ENCODE peak calls at places on chromosomes 7 and 10, in five cellular contexts. T is body of pancreas, X is heart right ventricle, Z is brain microvascular endothelial cell, O is HCT116. V is an unnamed sample.

GRCh38 chr7:134920026-134920758 is 66.1 kb upstream of the AGBL3 start:
- DNase-seq in Z (peak; percentile 43), T (no peak), O (no peak), X (no peak), V (no peak)

GRCh38 chr10:90935581-90936292 is 14.8 kb upstream of the ANKRD1 start:
- DNase-seq in O (no peak), X (no peak), Z (no peak), T (no peak), V (no peak)

GRCh38 chr10:102230861-102231356 is 4.8 kb downstream of the ELOVL3 start:
- DNase-seq in O (peak; percentile 31), T (peak; percentile 35), X (no peak), Z (no peak), V (no peak)

GRCh38 chr7:37643876-37644275 is 39.7 kb upstream of the GPR141 start:
- DNase-seq in Z (no peak), T (no peak), X (no peak), O (no peak), V (peak; percentile 58)

GRCh38 chr10:78021201-78021600 is 8.1 kb downstream of the POLR3A start:
- DNase-seq in Z (no peak), T (no peak), O (no peak), X (no peak), V (no peak)

GRCh38 chr7:43905209-43905946 is 1.0 kb downstream of the URGCP start:
- DNase-seq in T (peak; percentile 37), X (no peak), Z (no peak), O (peak; percentile 13), V (no peak)

GRCh38 chr7:42345478-42346299 is 108.7 kb upstream of the GLI3 start:
- DNase-seq in T (no peak), Z (no peak), X (no peak), O (no peak), V (no peak)

GRCh38 chr10:5976689-5977470 is 463 bp downstream of the IL15RA start:
- DNase-seq in T (peak; percentile 57), Z (no peak), O (peak; percentile 18), X (peak; percentile 47), V (no peak)

GRCh38 chr7:69893915-69894314 is 295.6 kb downstream of the AUTS2 start:
- DNase-seq in Z (no peak), O (no peak), X (no peak), T (no peak), V (no peak)

GRCh38 chr7:102063736-102064135 is 222.9 kb upstream of the SH2B2 start:
- DNase-seq in Z (peak; percentile 23), X (no peak), T (no peak), O (peak; percentile 80), V (no peak)

GRCh38 chr7:149827089-149827981 is 10.8 kb upstream of the ZNF862 start:
- DNase-seq in Z (no peak), X (no peak), O (no peak), T (no peak), V (no peak)

GRCh38 chr10:80204801-80205477 is 398 bp downstream of the ANXA11 start:
- DNase-seq in Z (no peak), T (peak; percentile 61), X (no peak), O (no peak), V (no peak)

GRCh38 chr10:63681965-63682704 is 160.9 kb downstream of the REEP3 start:
- DNase-seq in X (peak; percentile 70), T (no peak), Z (peak; percentile 85), O (no peak), V (no peak)

DNA sequence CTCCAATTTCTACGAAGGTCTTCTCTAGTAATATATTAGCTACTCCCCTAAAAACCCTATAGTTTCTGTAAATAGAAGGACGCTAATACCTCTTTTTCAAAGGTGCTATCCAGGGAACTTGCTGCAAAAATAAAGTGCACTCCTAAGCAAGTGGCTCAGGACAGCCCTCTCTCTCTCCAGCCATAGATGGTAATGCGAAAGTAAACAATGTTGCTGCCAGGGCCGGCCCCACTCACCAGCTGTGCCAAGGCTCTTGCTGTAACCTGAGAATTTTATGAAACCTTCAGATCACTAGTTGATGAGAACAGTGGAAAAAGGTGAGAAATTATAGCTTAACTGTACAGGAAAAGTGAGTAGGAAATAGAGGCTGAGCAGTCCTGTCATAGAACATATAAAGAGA is 10.9 kb upstream of the TAS2R39 start:
- DNase-seq in T (peak; percentile 79), O (no peak), X (no peak), Z (no peak), V (no peak)
- H3K4me3 ChIP-seq in T (no peak overlapping the region), O (no peak overlapping the region), X (no peak overlapping the region), Z (no peak overlapping the region), V (no peak overlapping the region)

GRCh38 chr7:79553811-79554555 is 100.5 kb upstream of the MAGI2 start:
- DNase-seq in T (no peak), Z (peak; percentile 52), X (no peak), O (no peak), V (no peak)
- H3K4me3 ChIP-seq in T (no peak overlapping the region), Z (no peak overlapping the region), X (no peak overlapping the region), O (no peak overlapping the region), V (no peak overlapping the region)

GRCh38 chr7:18498327-18498726 is 2.8 kb downstream of the HDAC9 start:
- DNase-seq in O (no peak), Z (no peak), X (no peak), T (no peak), V (no peak)
- H3K4me3 ChIP-seq in O (no peak overlapping the region), Z (no peak overlapping the region), X (no peak overlapping the region), T (no peak overlapping the region), V (no peak overlapping the region)

DNA sequence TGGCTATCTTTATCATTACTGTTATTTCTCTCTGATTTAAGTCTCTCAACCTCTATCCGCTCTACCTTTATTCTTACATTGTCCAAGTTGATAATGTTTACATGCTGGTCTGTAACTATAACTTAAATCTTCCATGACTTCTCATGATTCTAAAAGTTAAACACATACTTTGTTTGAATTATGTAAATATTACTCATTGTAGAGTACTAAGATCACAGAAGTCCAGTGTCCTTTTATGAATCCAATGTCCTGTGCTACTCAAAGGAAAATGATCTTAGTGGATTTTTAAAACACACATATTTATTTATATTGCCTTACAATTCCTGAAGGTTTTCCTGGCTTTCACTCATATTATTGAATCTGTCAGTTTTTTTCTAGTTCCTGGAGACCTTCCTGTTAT is 70.9 kb downstream of the BBS9 start:
- DNase-seq in O (no peak), T (no peak), X (no peak), Z (no peak), V (no peak)
- H3K4me3 ChIP-seq in O (no peak overlapping the region), T (no peak overlapping the region), X (no peak overlapping the region), Z (no peak overlapping the region), V (no peak overlapping the region)

DNA sequence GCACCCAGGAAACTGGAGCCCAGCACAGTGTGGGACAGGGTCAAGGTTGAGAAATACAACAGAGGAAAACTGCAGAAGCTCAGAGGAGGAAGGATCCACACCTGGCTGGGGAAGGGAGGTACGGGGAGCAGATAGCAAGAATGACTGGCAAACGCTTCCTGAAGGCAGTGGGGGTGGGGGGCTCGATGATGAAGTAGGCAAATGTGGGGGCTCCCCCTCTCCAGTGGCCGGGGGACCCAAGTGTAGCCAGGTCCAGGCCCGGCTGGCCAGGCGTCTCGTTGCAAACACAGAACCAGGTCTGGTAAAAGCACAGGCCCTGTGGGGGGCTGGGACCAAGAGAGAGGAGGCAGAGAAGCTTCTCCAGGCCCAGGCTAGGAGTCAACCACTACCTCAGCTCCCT is 7.7 kb downstream of the CHST15 start:
- DNase-seq in T (no peak), X (no peak), O (no peak), Z (no peak), V (no peak)
- H3K4me3 ChIP-seq in T (no peak overlapping the region), X (no peak overlapping the region), O (no peak overlapping the region), Z (no peak overlapping the region), V (no peak overlapping the region)

DNA sequence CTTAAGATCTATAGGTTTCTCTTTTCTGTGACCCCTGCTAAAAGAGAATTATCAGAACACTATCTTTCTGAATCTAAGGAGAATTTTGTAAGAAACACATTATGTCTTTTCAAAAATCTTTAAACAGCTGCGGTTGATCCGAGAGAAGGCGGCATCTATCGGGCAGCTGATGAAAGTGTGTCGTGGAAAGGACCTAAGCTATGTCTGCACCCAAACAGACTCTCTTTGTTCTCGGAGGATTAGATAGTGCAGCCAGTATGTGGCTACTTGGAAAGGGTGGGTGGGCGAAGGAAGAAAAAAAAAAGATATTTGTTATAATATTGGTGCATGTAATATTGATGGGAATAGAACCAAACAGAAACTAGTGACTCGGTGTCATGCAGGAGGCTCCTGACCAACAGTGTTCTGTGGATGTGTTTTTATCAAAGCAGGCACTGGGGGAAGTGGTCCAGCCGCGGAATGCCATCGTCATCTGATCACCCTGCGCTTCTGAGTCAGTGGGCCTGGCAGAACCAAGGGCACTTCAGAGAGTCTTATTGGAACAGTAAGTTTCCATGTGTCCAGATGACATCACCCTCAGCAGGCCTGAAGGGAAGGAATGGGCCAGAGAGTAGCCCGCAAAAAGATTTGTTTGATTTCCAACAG is 509.7 kb upstream of the AKR1E2 start:
- DNase-seq in X (peak; percentile 29), T (no peak), O (no peak), Z (peak; percentile 87), V (no peak)
- H3K4me3 ChIP-seq in X (no peak overlapping the region), T (no peak overlapping the region), O (no peak overlapping the region), Z (peak overlapping the region; percentile 18), V (no peak overlapping the region)

GRCh38 chr10:95071107-95071660 is 1.9 kb upstream of the CYP2C8 start:
- DNase-seq in Z (no peak), O (no peak), T (peak; percentile 14), X (no peak), V (no peak)
- H3K4me3 ChIP-seq in Z (no peak overlapping the region), O (no peak overlapping the region), T (no peak overlapping the region), X (no peak overlapping the region), V (no peak overlapping the region)

GRCh38 chr7:31384461-31384860 is 43.9 kb upstream of the NEUROD6 start:
- DNase-seq in O (no peak), X (no peak), T (no peak), Z (no peak), V (no peak)
- H3K4me3 ChIP-seq in O (no peak overlapping the region), X (no peak overlapping the region), T (no peak overlapping the region), Z (no peak overlapping the region), V (no peak overlapping the region)

GRCh38 chr7:54888067-54888735 is 129.2 kb upstream of the SEC61G start:
- DNase-seq in X (no peak), Z (no peak), O (no peak), T (no peak), V (no peak)
- H3K4me3 ChIP-seq in X (no peak overlapping the region), Z (peak overlapping the region; percentile 61), O (no peak overlapping the region), T (no peak overlapping the region), V (peak overlapping the region; percentile 38)

DNA sequence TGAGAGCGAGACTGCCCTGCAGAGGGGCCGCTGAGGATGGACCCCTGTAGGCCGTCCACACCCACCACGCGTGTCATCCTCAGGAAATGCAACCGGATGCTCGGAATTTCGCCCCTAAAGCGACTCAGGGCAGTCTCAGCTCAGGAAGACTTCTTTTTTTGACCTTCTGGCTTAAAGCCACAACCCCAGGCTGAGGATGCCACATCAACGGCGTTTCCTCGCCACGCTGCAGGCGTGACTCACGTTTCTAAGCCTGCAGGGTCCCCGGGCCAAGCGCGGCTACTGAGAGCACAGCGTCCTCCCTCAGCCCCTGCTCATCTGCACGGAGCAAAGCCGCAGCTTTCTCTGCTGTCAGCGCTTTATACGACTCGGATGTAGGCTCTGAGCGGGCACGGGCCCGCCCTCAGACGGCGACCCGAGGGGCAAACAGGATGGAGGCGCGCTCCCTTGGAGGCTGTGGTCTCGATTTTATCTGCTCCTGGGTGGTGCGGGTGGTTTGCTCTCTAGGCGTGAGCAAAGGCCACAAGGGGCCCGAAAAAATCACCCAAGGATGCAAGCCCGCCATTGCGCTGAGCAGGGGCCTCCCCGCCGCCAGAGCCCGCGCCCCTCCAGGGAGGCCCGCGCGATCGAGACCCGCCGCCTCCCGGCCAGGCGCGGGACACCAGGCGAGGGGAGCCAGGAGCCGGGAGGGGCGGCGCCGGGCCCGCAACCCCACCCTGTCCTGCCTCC is 726 bp upstream of the INSIG1 start:
- DNase-seq in T (peak; percentile 64), X (peak; percentile 31), O (no peak), Z (peak; percentile 73), V (no peak)
- H3K4me3 ChIP-seq in T (peak overlapping the region; percentile 39), X (peak overlapping the region; percentile 94), O (peak overlapping the region; percentile 64), Z (peak overlapping the region; percentile 57), V (peak overlapping the region; percentile 54)

V was measured in iPS DF 6.9.